ENCODE peak calls at places on chromosomes 6 and 20, in nine cellular contexts. M, K, L, T, O, P, U, V and J are unnamed samples.

GRCh38 chr20:444862-445426 is 17.4 kb downstream of the TBC1D20 start:
- DNase-seq in L (no peak), V (peak), U (no peak), T (no peak), P (no peak), K (no peak), O (no peak), M (no peak), J (no peak)

GRCh38 chr20:18571009-18571408 is 3.8 kb downstream of the SMIM26 start:
- DNase-seq in L (no peak), T (no peak), O (no peak), U (no peak), K (no peak), M (no peak), V (no peak), P (no peak), J (no peak)

GRCh38 chr6:46234700-46235099 is 63.9 kb upstream of the ENPP5 start:
- DNase-seq in P (no peak), T (no peak), K (no peak), V (no peak), U (no peak), O (no peak), L (no peak), M (no peak), J (no peak)

GRCh38 chr20:50071039-50071888 is 41.7 kb downstream of the UBE2V1 start:
- DNase-seq in L (peak), M (peak), K (peak), U (peak), P (peak), O (peak), T (peak), V (peak), J (peak)

GRCh38 chr6:2738373-2738979 is 12.2 kb downstream of the MYLK4 start:
- DNase-seq in T (peak), P (peak), U (peak), V (peak), O (peak), M (peak), K (peak), L (peak), J (peak)

GRCh38 chr6:1729133-1729751 is 119.5 kb downstream of the FOXC1 start:
- DNase-seq in K (no peak), P (no peak), L (no peak), T (no peak), O (no peak), M (no peak), V (no peak), U (no peak), J (no peak)

GRCh38 chr20:20079102-20079784 is 26.9 kb downstream of the CFAP61 start:
- DNase-seq in T (peak), K (no peak), M (no peak), P (no peak), L (no peak), U (no peak), V (no peak), O (no peak), J (no peak)

GRCh38 chr6:52760105-52760765 is 3.0 kb downstream of the GSTA2 start:
- DNase-seq in K (no peak), O (no peak), M (no peak), P (no peak), L (no peak), V (no peak), U (no peak), T (no peak), J (no peak)

GRCh38 chr20:63487116-63487764 is 11.6 kb downstream of the EEF1A2 start:
- DNase-seq in K (no peak), V (no peak), M (no peak), P (no peak), T (no peak), L (no peak), U (no peak), O (no peak), J (no peak)

GRCh38 chr6:53441035-53441493 is 92.3 kb upstream of the ELOVL5 start:
- DNase-seq in K (no peak), O (no peak), V (peak), U (no peak), T (no peak), M (no peak), P (no peak), L (no peak), J (no peak)

GRCh38 chr20:37721751-37722150 is 27.9 kb downstream of the CTNNBL1 start:
- DNase-seq in V (no peak), T (no peak), O (no peak), P (no peak), K (no peak), M (no peak), L (no peak), U (no peak), J (no peak)

GRCh38 chr6:166758136-166758704 is 131.2 kb upstream of the RPS6KA2 start:
- DNase-seq in M (no peak), V (no peak), U (no peak), T (no peak), K (no peak), O (no peak), P (no peak), L (no peak), J (no peak)

GRCh38 chr6:10163159-10163962 is 251.5 kb downstream of the TFAP2A start:
- DNase-seq in L (no peak), V (no peak), K (no peak), U (no peak), T (no peak), O (no peak), M (no peak), P (no peak), J (no peak)

GRCh38 chr20:9397928-9398327 is 116.5 kb upstream of the LAMP5 start:
- DNase-seq in P (no peak), O (no peak), U (peak), T (no peak), K (no peak), V (no peak), L (peak), M (no peak), J (peak)

GRCh38 chr6:56037587-56037986 is 162.2 kb upstream of the BMP5 start:
- DNase-seq in U (no peak), V (peak), T (no peak), L (no peak), O (no peak), P (no peak), M (no peak), K (no peak), J (no peak)
- H3K27ac ChIP-seq in U (no peak), V (no peak), T (no peak), L (no peak), O (no peak), P (no peak), M (no peak), K (no peak), J (no peak)

GRCh38 chr20:53824779-53825178 is 231.1 kb upstream of the ZNF217 start:
- DNase-seq in P (no peak), O (no peak), T (no peak), L (no peak), V (peak), K (no peak), U (no peak), M (no peak), J (no peak)
- H3K27ac ChIP-seq in P (no peak), O (no peak), T (peak), L (no peak), V (no peak), K (no peak), U (no peak), M (no peak), J (no peak)

DNA sequence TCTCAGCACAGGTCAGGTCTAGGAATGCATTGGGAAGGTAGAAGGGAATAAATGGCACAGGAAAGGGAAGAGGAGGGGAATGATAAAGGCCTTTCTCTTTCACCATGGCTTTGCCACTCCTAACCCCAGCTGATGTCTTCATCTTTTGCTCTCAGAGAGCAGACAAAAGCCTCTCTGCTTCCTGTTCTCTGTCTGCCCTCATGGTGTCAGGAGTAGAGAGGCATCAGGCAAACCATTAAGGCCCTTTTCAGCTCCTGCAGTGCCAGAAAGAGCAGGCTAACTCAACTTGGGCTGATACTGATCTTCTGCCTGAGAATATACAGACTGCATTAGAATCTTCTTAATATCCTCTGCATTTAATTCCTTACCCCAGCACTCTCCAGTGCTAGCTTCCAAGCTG is 48.0 kb upstream of the STXBP5 start:
- DNase-seq in U (no peak), V (no peak), L (no peak), P (no peak), T (no peak), M (no peak), O (no peak), K (no peak), J (no peak)
- H3K27ac ChIP-seq in U (no peak), V (no peak), L (no peak), P (no peak), T (no peak), M (no peak), O (no peak), K (no peak), J (no peak)

DNA sequence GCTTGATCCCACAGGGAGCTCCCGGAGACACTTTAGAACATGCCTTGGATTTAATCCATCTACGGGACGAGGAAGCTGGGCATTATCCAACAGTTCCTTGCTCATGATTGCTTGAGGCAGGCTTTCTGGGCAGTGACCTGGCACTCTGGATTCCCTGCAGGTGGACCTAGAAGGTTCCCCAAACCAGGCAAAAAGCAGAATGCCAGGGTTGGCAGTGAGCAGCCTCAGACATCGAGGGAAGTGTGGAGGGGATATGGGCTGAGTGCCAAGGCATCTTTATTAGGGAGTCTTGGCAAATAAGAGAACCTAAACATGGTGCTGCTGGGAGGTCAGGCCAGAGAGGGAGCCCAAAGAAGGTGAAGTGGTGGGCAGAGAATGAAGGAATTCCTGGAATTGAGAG is 158.5 kb downstream of the CD83 start:
- DNase-seq in L (no peak), P (no peak), M (no peak), K (no peak), T (no peak), O (no peak), U (no peak), V (no peak), J (no peak)
- H3K27ac ChIP-seq in L (no peak), P (no peak), M (no peak), K (no peak), T (peak), O (no peak), U (peak), V (no peak), J (no peak)

GRCh38 chr6:106692112-106692822 is 62.9 kb downstream of the QRSL1 start:
- DNase-seq in L (peak), T (peak), V (peak), P (peak), K (peak), O (no peak), U (no peak), M (no peak), J (peak)
- H3K27ac ChIP-seq in L (no peak), T (no peak), V (no peak), P (no peak), K (peak), O (no peak), U (no peak), M (no peak), J (no peak)

DNA sequence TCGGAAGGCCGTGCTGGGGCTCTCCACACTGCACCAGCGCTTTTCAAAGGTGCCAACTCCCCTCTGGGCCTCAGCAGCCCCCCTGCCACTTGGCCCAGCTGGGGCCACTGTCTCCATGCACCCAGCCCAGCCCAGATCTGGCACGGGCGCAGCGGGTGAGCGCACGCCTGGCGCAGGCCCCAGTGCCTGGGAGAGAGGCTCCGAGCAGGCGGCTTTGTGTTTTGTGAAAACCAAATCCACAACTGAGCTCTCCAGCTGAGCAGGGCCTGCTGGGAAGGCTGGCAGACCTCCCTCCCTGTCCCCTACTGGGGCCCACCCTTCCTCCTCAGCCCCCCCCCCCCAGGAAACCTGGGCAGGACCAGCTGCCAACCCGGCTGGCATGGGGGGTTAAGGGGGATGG is 17.0 kb downstream of the MDGA1 start:
- DNase-seq in V (no peak), P (peak), U (no peak), M (no peak), T (no peak), K (no peak), L (no peak), O (peak), J (peak)
- H3K27ac ChIP-seq in V (no peak), P (no peak), U (no peak), M (no peak), T (peak), K (no peak), L (peak), O (peak), J (peak)